ENCODE peak calls at places on chromosomes 2 and 18, in six cellular contexts. One of them, this sample, is unnamed. For H3K4me1, the result is how much of the 10 kb centered on the place peaks cover.

GRCh38 chr18:48333563-48333962 is 75.6 kb downstream of the ZBTB7C start:
- DNase-seq in A549: no peak
- DNase-seq in upper lobe of right lung: no peak
- DNase-seq in left ventricle myocardium inferior: no peak
- DNase-seq in sigmoid colon: no peak
- DNase-seq in H9: no peak
- DNase-seq in this sample: no peak

GRCh38 chr18:51957001-51957400 is 383.0 kb upstream of the DCC start:
- DNase-seq in A549: no peak
- DNase-seq in upper lobe of right lung: no peak
- DNase-seq in left ventricle myocardium inferior: no peak
- DNase-seq in sigmoid colon: no peak
- DNase-seq in H9: no peak
- DNase-seq in this sample: no peak

GRCh38 chr18:34661464-34662087 is 48.5 kb upstream of the DTNA start:
- DNase-seq in A549: peak
- DNase-seq in upper lobe of right lung: no peak
- DNase-seq in left ventricle myocardium inferior: no peak
- DNase-seq in sigmoid colon: no peak
- DNase-seq in H9: peak
- DNase-seq in this sample: no peak

GRCh38 chr18:60040966-60041365 is 141.2 kb downstream of the PMAIP1 start:
- DNase-seq in A549: no peak
- DNase-seq in upper lobe of right lung: no peak
- DNase-seq in left ventricle myocardium inferior: no peak
- DNase-seq in sigmoid colon: no peak
- DNase-seq in H9: no peak
- DNase-seq in this sample: no peak

GRCh38 chr2:112920923-112921532 is 10.1 kb downstream of the IL37 start:
- DNase-seq in A549: no peak
- DNase-seq in upper lobe of right lung: no peak
- DNase-seq in left ventricle myocardium inferior: no peak
- DNase-seq in sigmoid colon: no peak
- DNase-seq in H9: no peak
- DNase-seq in this sample: no peak

GRCh38 chr2:164386226-164386625 is 235.1 kb downstream of the GRB14 start:
- DNase-seq in A549: no peak
- DNase-seq in upper lobe of right lung: no peak
- DNase-seq in left ventricle myocardium inferior: no peak
- DNase-seq in sigmoid colon: no peak
- DNase-seq in H9: no peak
- DNase-seq in this sample: no peak

GRCh38 chr2:199705538-199705937 is 145.5 kb downstream of the FTCDNL1 start:
- DNase-seq in A549: no peak
- DNase-seq in upper lobe of right lung: no peak
- DNase-seq in left ventricle myocardium inferior: no peak
- DNase-seq in sigmoid colon: no peak
- DNase-seq in H9: no peak
- DNase-seq in this sample: no peak

GRCh38 chr18:58955738-58956137 is 91.1 kb downstream of the ZNF532 start:
- DNase-seq in A549: no peak
- DNase-seq in upper lobe of right lung: no peak
- DNase-seq in left ventricle myocardium inferior: no peak
- DNase-seq in sigmoid colon: no peak
- DNase-seq in H9: no peak
- DNase-seq in this sample: peak

GRCh38 chr2:121254748-121255147 is 30.3 kb downstream of the TFCP2L1 start:
- DNase-seq in A549: no peak
- DNase-seq in upper lobe of right lung: peak
- DNase-seq in left ventricle myocardium inferior: no peak
- DNase-seq in sigmoid colon: peak
- DNase-seq in H9: no peak
- DNase-seq in this sample: no peak

GRCh38 chr18:34809697-34810096 is 99.6 kb downstream of the DTNA start:
- DNase-seq in A549: no peak
- DNase-seq in upper lobe of right lung: no peak
- DNase-seq in left ventricle myocardium inferior: peak
- DNase-seq in sigmoid colon: peak
- DNase-seq in H9: peak
- DNase-seq in this sample: peak

GRCh38 chr2:156436477-156437085 is 402 bp downstream of the GPD2 start:
- DNase-seq in A549: no peak
- DNase-seq in upper lobe of right lung: no peak
- DNase-seq in left ventricle myocardium inferior: no peak
- DNase-seq in sigmoid colon: no peak
- DNase-seq in H9: no peak
- DNase-seq in this sample: no peak

GRCh38 chr2:5799348-5799747 is 107.2 kb downstream of the SOX11 start:
- DNase-seq in A549: no peak
- DNase-seq in upper lobe of right lung: no peak
- DNase-seq in left ventricle myocardium inferior: no peak
- DNase-seq in sigmoid colon: no peak
- DNase-seq in H9: no peak
- DNase-seq in this sample: no peak

GRCh38 chr2:73952499-73953446 is 26.1 kb downstream of the DGUOK start:
- DNase-seq in A549: no peak
- DNase-seq in upper lobe of right lung: no peak
- DNase-seq in left ventricle myocardium inferior: no peak
- DNase-seq in sigmoid colon: no peak
- DNase-seq in H9: no peak
- DNase-seq in this sample: peak

GRCh38 chr2:128473175-128474013 is 154.7 kb upstream of the HS6ST1 start:
- DNase-seq in A549: no peak
- DNase-seq in upper lobe of right lung: peak
- DNase-seq in left ventricle myocardium inferior: no peak
- DNase-seq in sigmoid colon: peak
- DNase-seq in H9: peak
- DNase-seq in this sample: peak

GRCh38 chr2:25981596-25982272 is 563 bp downstream of the KIF3C start:
- DNase-seq in A549: no peak
- DNase-seq in upper lobe of right lung: peak
- DNase-seq in left ventricle myocardium inferior: no peak
- DNase-seq in sigmoid colon: no peak
- DNase-seq in H9: peak
- DNase-seq in this sample: no peak

GRCh38 chr2:177187631-177188312 is 24.8 kb upstream of the HNRNPA3 start:
- DNase-seq in A549: no peak
- DNase-seq in upper lobe of right lung: no peak
- DNase-seq in left ventricle myocardium inferior: no peak
- DNase-seq in sigmoid colon: no peak
- DNase-seq in H9: no peak
- DNase-seq in this sample: no peak

GRCh38 chr2:240574386-240575100 is 6.3 kb downstream of the RNPEPL1 start:
- DNase-seq in A549: no peak
- DNase-seq in upper lobe of right lung: peak
- DNase-seq in left ventricle myocardium inferior: peak
- DNase-seq in sigmoid colon: peak
- DNase-seq in H9: no peak
- DNase-seq in this sample: peak

GRCh38 chr2:25614711-25615110 is 58.7 kb downstream of the DTNB start:
- DNase-seq in A549: no peak
- DNase-seq in upper lobe of right lung: no peak
- DNase-seq in left ventricle myocardium inferior: no peak
- DNase-seq in sigmoid colon: no peak
- DNase-seq in H9: no peak
- DNase-seq in this sample: no peak

GRCh38 chr2:108612514-108613183 is 78.4 kb downstream of the LIMS1 start:
- DNase-seq in A549: no peak
- DNase-seq in upper lobe of right lung: no peak
- DNase-seq in left ventricle myocardium inferior: no peak
- DNase-seq in sigmoid colon: no peak
- DNase-seq in H9: no peak
- DNase-seq in this sample: no peak

GRCh38 chr2:47373747-47374146 is 29.2 kb upstream of the MSH2 start:
- DNase-seq in A549: peak
- DNase-seq in upper lobe of right lung: no peak
- DNase-seq in left ventricle myocardium inferior: no peak
- DNase-seq in sigmoid colon: no peak
- DNase-seq in H9: no peak
- DNase-seq in this sample: no peak

GRCh38 chr2:227238242-227239237 is 74.1 kb downstream of the COL4A3 start:
- DNase-seq in A549: peak
- DNase-seq in upper lobe of right lung: peak
- DNase-seq in left ventricle myocardium inferior: peak
- DNase-seq in sigmoid colon: peak
- DNase-seq in H9: peak
- DNase-seq in this sample: peak

GRCh38 chr2:239260546-239261327 is 140.1 kb downstream of the HDAC4 start:
- DNase-seq in A549: no peak
- DNase-seq in upper lobe of right lung: no peak
- DNase-seq in left ventricle myocardium inferior: no peak
- DNase-seq in sigmoid colon: peak
- DNase-seq in H9: peak
- DNase-seq in this sample: peak

GRCh38 chr2:1081411-1082225 is 131.0 kb downstream of the SNTG2 start:
- DNase-seq in A549: no peak
- DNase-seq in upper lobe of right lung: no peak
- DNase-seq in left ventricle myocardium inferior: peak
- DNase-seq in sigmoid colon: no peak
- DNase-seq in H9: no peak
- DNase-seq in this sample: no peak

GRCh38 chr2:241652142-241652541 is 14.6 kb downstream of the ATG4B start:
- DNase-seq in A549: no peak
- DNase-seq in upper lobe of right lung: no peak
- DNase-seq in left ventricle myocardium inferior: no peak
- DNase-seq in sigmoid colon: no peak
- DNase-seq in H9: no peak
- DNase-seq in this sample: no peak

GRCh38 chr2:217650716-217651360 is 352.0 kb downstream of the TNS1 start:
- DNase-seq in A549: peak
- DNase-seq in upper lobe of right lung: no peak
- DNase-seq in left ventricle myocardium inferior: no peak
- DNase-seq in sigmoid colon: no peak
- DNase-seq in H9: peak
- DNase-seq in this sample: no peak

GRCh38 chr2:183070942-183071844 is 7.4 kb upstream of the DUSP19 start:
- DNase-seq in A549: peak
- DNase-seq in upper lobe of right lung: peak
- DNase-seq in left ventricle myocardium inferior: peak
- DNase-seq in sigmoid colon: no peak
- DNase-seq in H9: peak
- DNase-seq in this sample: no peak

GRCh38 chr2:237208373-237209045 is 122.8 kb downstream of the COPS8 start:
- DNase-seq in A549: no peak
- DNase-seq in upper lobe of right lung: no peak
- DNase-seq in left ventricle myocardium inferior: no peak
- DNase-seq in sigmoid colon: no peak
- DNase-seq in H9: no peak
- DNase-seq in this sample: no peak
- H3K27ac ChIP-seq in A549: no peak
- H3K27ac ChIP-seq in upper lobe of right lung: peak
- H3K27ac ChIP-seq in left ventricle myocardium inferior: peak
- H3K27ac ChIP-seq in sigmoid colon: peak
- H3K27ac ChIP-seq in H9: no peak
- H3K27ac ChIP-seq in this sample: peak

GRCh38 chr2:58677763-58678162 is 436.6 kb upstream of the FANCL start:
- DNase-seq in A549: no peak
- DNase-seq in upper lobe of right lung: no peak
- DNase-seq in left ventricle myocardium inferior: no peak
- DNase-seq in sigmoid colon: no peak
- DNase-seq in H9: no peak
- DNase-seq in this sample: no peak

GRCh38 chr2:58686757-58687156 is 445.6 kb upstream of the FANCL start:
- DNase-seq in A549: no peak
- DNase-seq in upper lobe of right lung: no peak
- DNase-seq in left ventricle myocardium inferior: no peak
- DNase-seq in sigmoid colon: no peak
- DNase-seq in H9: no peak
- DNase-seq in this sample: no peak

DNA sequence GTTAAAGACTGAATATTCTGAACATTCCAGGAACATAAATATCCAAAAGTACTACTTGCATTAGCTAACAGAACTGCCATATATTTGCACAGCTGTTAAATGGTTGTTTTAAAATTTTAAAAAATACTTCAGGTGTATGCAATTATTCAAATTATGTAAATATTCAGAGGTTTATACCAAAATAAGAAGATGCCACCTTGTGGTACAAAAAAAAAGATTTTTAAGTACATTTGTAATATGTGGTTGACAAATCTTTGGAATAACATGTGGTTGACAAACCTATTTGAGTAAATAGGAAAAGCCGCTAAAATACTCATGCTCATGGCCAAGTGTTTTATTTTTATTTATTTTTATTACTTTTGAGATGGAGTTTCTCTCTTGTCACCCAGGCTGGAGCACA is 439.8 kb upstream of the FANCL start:
- DNase-seq in A549: no peak
- DNase-seq in upper lobe of right lung: no peak
- DNase-seq in left ventricle myocardium inferior: no peak
- DNase-seq in sigmoid colon: no peak
- DNase-seq in H9: no peak
- DNase-seq in this sample: no peak
- TF ChIP-seq CTCF in A549: peak
- TF ChIP-seq CTCF in upper lobe of right lung: no peak
- TF ChIP-seq CTCF in left ventricle myocardium inferior: no peak
- TF ChIP-seq CTCF in sigmoid colon: no peak
- TF ChIP-seq CTCF in H9: peak
- TF ChIP-seq CTCF in this sample: no peak

DNA sequence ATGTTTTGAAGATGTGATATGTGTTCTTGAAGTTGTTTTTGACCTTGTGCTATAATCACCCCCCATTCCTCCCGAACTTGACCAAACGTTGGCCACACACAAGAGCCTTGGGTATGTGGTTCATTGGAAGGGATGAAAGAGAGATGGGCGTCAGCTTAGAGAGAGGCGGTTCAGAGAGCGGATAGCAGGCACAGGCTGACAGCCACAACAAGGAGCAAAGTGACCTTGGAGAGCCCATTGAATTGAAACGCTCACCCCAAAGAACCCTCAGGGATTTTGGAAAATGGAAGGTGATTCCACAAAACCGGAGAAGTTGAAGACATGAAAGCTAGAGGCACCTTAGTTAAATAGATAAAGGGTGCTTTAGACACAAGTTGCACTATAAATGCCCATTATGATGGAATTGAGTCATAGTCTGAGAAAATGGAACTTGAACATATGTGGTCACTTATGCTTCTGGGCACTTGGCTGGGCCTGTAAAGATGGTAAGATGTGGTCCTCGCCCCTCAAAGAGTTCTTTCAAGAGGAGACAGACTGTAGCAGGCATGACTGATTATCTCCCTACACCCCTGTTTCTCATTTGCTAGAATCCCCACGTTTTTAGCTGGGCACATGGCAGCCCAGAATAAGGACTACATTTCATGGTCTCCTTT is 188.5 kb upstream of the HAAO start:
- DNase-seq in A549: no peak
- DNase-seq in upper lobe of right lung: peak
- DNase-seq in left ventricle myocardium inferior: no peak
- DNase-seq in sigmoid colon: no peak
- DNase-seq in H9: no peak
- DNase-seq in this sample: no peak
- H3K4me1 ChIP-seq in A549: under half
- H3K4me1 ChIP-seq in upper lobe of right lung: under half
- H3K4me1 ChIP-seq in left ventricle myocardium inferior: under half
- H3K4me1 ChIP-seq in sigmoid colon: under half
- H3K4me1 ChIP-seq in H9: under half
- H3K4me1 ChIP-seq in this sample: under half

GRCh38 chr2:9896216-9896615 is 52.9 kb downstream of the TAF1B start:
- DNase-seq in A549: no peak
- DNase-seq in upper lobe of right lung: no peak
- DNase-seq in left ventricle myocardium inferior: no peak
- DNase-seq in sigmoid colon: no peak
- DNase-seq in H9: no peak
- DNase-seq in this sample: no peak
- H3K27ac ChIP-seq in A549: no peak
- H3K27ac ChIP-seq in upper lobe of right lung: no peak
- H3K27ac ChIP-seq in left ventricle myocardium inferior: no peak
- H3K27ac ChIP-seq in sigmoid colon: no peak
- H3K27ac ChIP-seq in H9: no peak
- H3K27ac ChIP-seq in this sample: no peak